ENCODE peak calls at places on chromosome 12, in seven cellular contexts. L is GM23248, T is NCI-H1092, D is left ventricle myocardium inferior, V is spleen, B is neuronal stem cell, W is GM13976. H is an unnamed sample.
A peak's percentile ranks its signal among the peaks of the same experiment; 100 is the strongest.

GRCh38 chr12:14950421-14950820 is 11.0 kb downstream of the ARHGDIB start:
- DNase-seq in L (no peak), T (no peak), D (no peak), V (no peak), B (no peak), W (no peak), H (no peak)

GRCh38 chr12:13093850-13094225 is 9.6 kb downstream of the GSG1 start:
- DNase-seq in L (peak; percentile 37), T (no peak), D (no peak), V (no peak), B (no peak), W (no peak), H (no peak)

GRCh38 chr12:95877622-95878021 is 18.9 kb downstream of the SNRPF start:
- DNase-seq in L (peak; percentile 54), T (no peak), D (no peak), V (no peak), B (no peak), W (no peak), H (no peak)

GRCh38 chr12:3336606-3337311 is 154.2 kb upstream of the PRMT8 start:
- DNase-seq in L (no peak), T (no peak), D (no peak), V (peak; percentile 41), B (peak; percentile 50), W (no peak), H (no peak)

GRCh38 chr12:96397756-96398421 is 2.4 kb downstream of the CDK17 start:
- DNase-seq in L (peak; percentile 62), T (no peak), D (no peak), V (no peak), B (no peak), W (no peak), H (no peak)

GRCh38 chr12:122986258-122986871 is 5.9 kb downstream of the ARL6IP4 start:
- DNase-seq in L (no peak), T (no peak), D (no peak), V (peak; percentile 81), B (no peak), W (no peak), H (peak; percentile 90)

GRCh38 chr12:71183018-71183417 is 25.2 kb upstream of the TSPAN8 start:
- DNase-seq in L (peak; percentile 39), T (no peak), D (no peak), V (no peak), B (no peak), W (no peak), H (no peak)

GRCh38 chr12:109888179-109889020 is 8.1 kb upstream of the GLTP start:
- DNase-seq in L (peak; percentile 98), T (no peak), D (no peak), V (no peak), B (no peak), W (no peak), H (no peak)

GRCh38 chr12:115440438-115440837 is 756.5 kb upstream of the TBX3 start:
- DNase-seq in L (peak; percentile 73), T (no peak), D (peak; percentile 51), V (no peak), B (no peak), W (no peak), H (no peak)

GRCh38 chr12:66140726-66141125 is 10.2 kb upstream of the LLPH start:
- DNase-seq in L (peak; percentile 47), T (no peak), D (no peak), V (no peak), B (no peak), W (no peak), H (no peak)

GRCh38 chr12:13661005-13661887 is 320.2 kb downstream of the GRIN2B start:
- DNase-seq in L (peak; percentile 78), T (peak; percentile 51), D (no peak), V (no peak), B (peak; percentile 51), W (peak; percentile 20), H (no peak)

GRCh38 chr12:14454098-14454907 is 88.8 kb downstream of the ATF7IP start:
- DNase-seq in L (peak; percentile 45), T (peak; percentile 5), D (no peak), V (no peak), B (peak; percentile 30), W (peak; percentile 48), H (no peak)

GRCh38 chr12:105522166-105522825 is 191.8 kb downstream of the C12orf75 start:
- DNase-seq in L (peak; percentile 61), T (no peak), D (no peak), V (no peak), B (no peak), W (no peak), H (no peak)

GRCh38 chr12:113099764-113100163 is 35.8 kb downstream of the RASAL1 start:
- DNase-seq in L (no peak), T (no peak), D (no peak), V (no peak), B (no peak), W (no peak), H (no peak)